ENCODE peak calls at places on chromosomes 1 and 21, in eight cellular contexts. One of them, this sample, is unnamed.

GRCh38 chr1:19220080-19220846 is 10.2 kb upstream of the UBR4 start:
- DNase-seq in tibial artery: no peak
- DNase-seq in Caco-2: no peak
- DNase-seq in neural progenitor cell: no peak
- DNase-seq in astrocyte of the cerebellum: no peak
- DNase-seq in colonic mucosa: no peak
- DNase-seq in esophagus squamous epithelium: no peak
- DNase-seq in tibial nerve: no peak
- DNase-seq in this sample: no peak

GRCh38 chr1:154467768-154468102 is 34.3 kb upstream of the TDRD10 start:
- DNase-seq in tibial nerve: no peak
- DNase-seq in colonic mucosa: no peak
- DNase-seq in esophagus squamous epithelium: no peak
- DNase-seq in tibial artery: no peak
- DNase-seq in astrocyte of the cerebellum: no peak
- DNase-seq in neural progenitor cell: no peak
- DNase-seq in Caco-2: no peak
- DNase-seq in this sample: no peak

GRCh38 chr1:248884632-248885295 is 21.3 kb upstream of the PGBD2 start:
- DNase-seq in tibial artery: no peak
- DNase-seq in neural progenitor cell: no peak
- DNase-seq in tibial nerve: no peak
- DNase-seq in colonic mucosa: no peak
- DNase-seq in Caco-2: no peak
- DNase-seq in esophagus squamous epithelium: no peak
- DNase-seq in astrocyte of the cerebellum: no peak
- DNase-seq in this sample: no peak

GRCh38 chr1:30866594-30866993 is 42.0 kb downstream of the SDC3 start:
- DNase-seq in tibial artery: no peak
- DNase-seq in colonic mucosa: no peak
- DNase-seq in tibial nerve: no peak
- DNase-seq in esophagus squamous epithelium: no peak
- DNase-seq in neural progenitor cell: no peak
- DNase-seq in astrocyte of the cerebellum: no peak
- DNase-seq in Caco-2: no peak
- DNase-seq in this sample: no peak

GRCh38 chr1:7280257-7280656 is 490.8 kb upstream of the VAMP3 start:
- DNase-seq in astrocyte of the cerebellum: no peak
- DNase-seq in neural progenitor cell: no peak
- DNase-seq in Caco-2: no peak
- DNase-seq in esophagus squamous epithelium: no peak
- DNase-seq in tibial artery: no peak
- DNase-seq in colonic mucosa: peak
- DNase-seq in tibial nerve: no peak
- DNase-seq in this sample: no peak

GRCh38 chr1:26993237-26994019 is at the start of gene TRNP1:
- DNase-seq in tibial artery: peak
- DNase-seq in Caco-2: peak
- DNase-seq in neural progenitor cell: peak
- DNase-seq in astrocyte of the cerebellum: no peak
- DNase-seq in colonic mucosa: peak
- DNase-seq in tibial nerve: peak
- DNase-seq in esophagus squamous epithelium: no peak
- DNase-seq in this sample: no peak

GRCh38 chr1:4486408-4487120 is 167.8 kb upstream of the AJAP1 start:
- DNase-seq in tibial artery: no peak
- DNase-seq in tibial nerve: no peak
- DNase-seq in colonic mucosa: no peak
- DNase-seq in neural progenitor cell: no peak
- DNase-seq in astrocyte of the cerebellum: no peak
- DNase-seq in Caco-2: no peak
- DNase-seq in esophagus squamous epithelium: no peak
- DNase-seq in this sample: no peak

GRCh38 chr1:59238535-59238934 is 58.4 kb upstream of the FGGY start:
- DNase-seq in astrocyte of the cerebellum: no peak
- DNase-seq in tibial nerve: no peak
- DNase-seq in tibial artery: no peak
- DNase-seq in neural progenitor cell: no peak
- DNase-seq in esophagus squamous epithelium: no peak
- DNase-seq in colonic mucosa: no peak
- DNase-seq in Caco-2: no peak
- DNase-seq in this sample: no peak

GRCh38 chr1:62180649-62181048 is 14.0 kb upstream of the L1TD1 start:
- DNase-seq in Caco-2: peak
- DNase-seq in tibial nerve: no peak
- DNase-seq in astrocyte of the cerebellum: no peak
- DNase-seq in tibial artery: no peak
- DNase-seq in colonic mucosa: peak
- DNase-seq in esophagus squamous epithelium: no peak
- DNase-seq in neural progenitor cell: no peak
- DNase-seq in this sample: peak

GRCh38 chr21:46191257-46191685 is 7.0 kb upstream of the SPATC1L start:
- DNase-seq in tibial artery: peak
- DNase-seq in Caco-2: no peak
- DNase-seq in esophagus squamous epithelium: no peak
- DNase-seq in colonic mucosa: peak
- DNase-seq in neural progenitor cell: no peak
- DNase-seq in tibial nerve: peak
- DNase-seq in astrocyte of the cerebellum: peak
- DNase-seq in this sample: no peak

GRCh38 chr1:24199291-24199900 is 12.3 kb upstream of the IFNLR1 start:
- DNase-seq in tibial nerve: no peak
- DNase-seq in Caco-2: peak
- DNase-seq in neural progenitor cell: peak
- DNase-seq in colonic mucosa: peak
- DNase-seq in astrocyte of the cerebellum: peak
- DNase-seq in esophagus squamous epithelium: no peak
- DNase-seq in tibial artery: peak
- DNase-seq in this sample: no peak

GRCh38 chr1:84365225-84366221 is 32.8 kb upstream of the DNASE2B start:
- DNase-seq in neural progenitor cell: no peak
- DNase-seq in colonic mucosa: peak
- DNase-seq in esophagus squamous epithelium: no peak
- DNase-seq in tibial artery: no peak
- DNase-seq in astrocyte of the cerebellum: peak
- DNase-seq in Caco-2: peak
- DNase-seq in tibial nerve: no peak
- DNase-seq in this sample: no peak

GRCh38 chr1:36481091-36481490 is 1.6 kb downstream of the CSF3R start:
- DNase-seq in colonic mucosa: no peak
- DNase-seq in tibial artery: no peak
- DNase-seq in tibial nerve: no peak
- DNase-seq in Caco-2: no peak
- DNase-seq in astrocyte of the cerebellum: no peak
- DNase-seq in neural progenitor cell: no peak
- DNase-seq in esophagus squamous epithelium: no peak
- DNase-seq in this sample: no peak

GRCh38 chr1:225539575-225539974 is 111.7 kb upstream of the LBR start:
- DNase-seq in neural progenitor cell: no peak
- DNase-seq in tibial artery: no peak
- DNase-seq in colonic mucosa: no peak
- DNase-seq in Caco-2: no peak
- DNase-seq in astrocyte of the cerebellum: no peak
- DNase-seq in esophagus squamous epithelium: no peak
- DNase-seq in tibial nerve: no peak
- DNase-seq in this sample: no peak
- H3K4me3 ChIP-seq in neural progenitor cell: no peak
- H3K4me3 ChIP-seq in tibial artery: no peak
- H3K4me3 ChIP-seq in colonic mucosa: no peak
- H3K4me3 ChIP-seq in Caco-2: no peak
- H3K4me3 ChIP-seq in astrocyte of the cerebellum: no peak
- H3K4me3 ChIP-seq in esophagus squamous epithelium: no peak
- H3K4me3 ChIP-seq in tibial nerve: no peak
- H3K4me3 ChIP-seq in this sample: no peak

DNA sequence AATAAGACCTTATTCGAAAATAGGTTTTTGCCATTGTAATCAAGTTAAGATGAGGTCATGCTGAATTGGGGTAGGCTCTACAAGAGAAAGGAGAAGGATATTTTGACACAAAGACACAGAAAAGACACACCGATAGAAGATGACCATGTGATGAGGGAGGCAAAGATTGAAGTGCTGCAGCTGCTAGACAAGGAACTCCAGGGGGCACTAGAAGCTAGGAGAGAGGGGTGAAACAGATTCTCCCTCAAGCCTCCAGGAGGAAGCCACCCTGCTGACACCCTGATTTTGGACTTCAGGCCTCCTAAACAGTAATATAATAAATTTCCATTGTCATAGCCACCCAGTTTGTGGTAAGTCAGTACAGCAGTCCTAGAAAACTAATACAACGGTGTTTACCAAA is 506.8 kb upstream of the CAMK1G start:
- DNase-seq in colonic mucosa: no peak
- DNase-seq in tibial artery: no peak
- DNase-seq in astrocyte of the cerebellum: no peak
- DNase-seq in esophagus squamous epithelium: no peak
- DNase-seq in neural progenitor cell: no peak
- DNase-seq in tibial nerve: no peak
- DNase-seq in Caco-2: peak
- DNase-seq in this sample: no peak
- TF ChIP-seq CTCF in colonic mucosa: no peak
- TF ChIP-seq CTCF in tibial artery: no peak
- TF ChIP-seq CTCF in astrocyte of the cerebellum: peak
- TF ChIP-seq CTCF in esophagus squamous epithelium: no peak
- TF ChIP-seq CTCF in neural progenitor cell: peak
- TF ChIP-seq CTCF in tibial nerve: no peak
- TF ChIP-seq CTCF in Caco-2: peak
- TF ChIP-seq CTCF in this sample: peak

DNA sequence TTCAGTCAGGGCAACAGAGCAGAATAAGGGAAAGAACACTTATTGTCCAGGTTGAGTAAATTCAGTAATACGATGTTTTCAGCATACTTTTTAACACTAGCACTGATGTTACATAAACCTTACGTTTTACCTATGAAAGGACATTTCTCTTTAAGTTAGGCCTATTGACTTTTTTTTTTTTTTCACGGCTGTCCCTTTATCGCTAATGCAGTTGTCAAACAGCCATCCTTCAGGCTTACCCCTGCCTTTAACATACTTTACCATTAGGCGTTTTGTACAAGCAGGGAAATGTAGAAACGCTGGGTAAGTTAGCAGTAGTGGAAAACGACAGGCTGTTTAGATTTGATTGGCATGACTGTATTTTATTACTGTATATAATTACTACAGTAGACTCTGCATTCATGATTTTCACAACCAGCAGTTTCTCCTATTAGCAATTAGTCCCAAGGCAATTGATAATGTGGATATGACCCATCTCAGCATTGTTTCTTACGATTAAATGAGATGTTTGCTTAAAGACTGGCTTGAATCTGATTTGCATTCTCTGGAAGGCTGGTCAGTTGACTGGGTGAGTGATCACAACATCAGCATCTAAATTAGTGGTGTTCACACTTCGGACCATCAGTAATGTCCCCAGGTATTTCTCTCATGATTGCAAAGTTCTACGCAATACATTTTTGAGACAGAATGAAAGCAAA is 109.9 kb upstream of the LBR start:
- DNase-seq in esophagus squamous epithelium: no peak
- DNase-seq in astrocyte of the cerebellum: no peak
- DNase-seq in Caco-2: no peak
- DNase-seq in tibial artery: no peak
- DNase-seq in tibial nerve: no peak
- DNase-seq in neural progenitor cell: no peak
- DNase-seq in colonic mucosa: no peak
- DNase-seq in this sample: no peak
- H3K4me3 ChIP-seq in esophagus squamous epithelium: no peak
- H3K4me3 ChIP-seq in astrocyte of the cerebellum: no peak
- H3K4me3 ChIP-seq in Caco-2: no peak
- H3K4me3 ChIP-seq in tibial artery: no peak
- H3K4me3 ChIP-seq in tibial nerve: no peak
- H3K4me3 ChIP-seq in neural progenitor cell: no peak
- H3K4me3 ChIP-seq in colonic mucosa: no peak
- H3K4me3 ChIP-seq in this sample: no peak

GRCh38 chr1:41359211-41360073 is 1.8 kb upstream of the FOXO6 start:
- DNase-seq in esophagus squamous epithelium: no peak
- DNase-seq in tibial nerve: no peak
- DNase-seq in astrocyte of the cerebellum: no peak
- DNase-seq in Caco-2: no peak
- DNase-seq in colonic mucosa: peak
- DNase-seq in tibial artery: no peak
- DNase-seq in neural progenitor cell: peak
- DNase-seq in this sample: no peak

GRCh38 chr1:41362357-41362721 is 1.1 kb downstream of the FOXO6 start:
- DNase-seq in colonic mucosa: no peak
- DNase-seq in tibial artery: no peak
- DNase-seq in Caco-2: no peak
- DNase-seq in neural progenitor cell: no peak
- DNase-seq in tibial nerve: no peak
- DNase-seq in esophagus squamous epithelium: no peak
- DNase-seq in astrocyte of the cerebellum: no peak
- DNase-seq in this sample: no peak

GRCh38 chr1:41361495-41362356 is 492 bp downstream of the FOXO6 start:
- DNase-seq in esophagus squamous epithelium: no peak
- DNase-seq in tibial nerve: no peak
- DNase-seq in colonic mucosa: peak
- DNase-seq in Caco-2: peak
- DNase-seq in neural progenitor cell: peak
- DNase-seq in tibial artery: no peak
- DNase-seq in astrocyte of the cerebellum: no peak
- DNase-seq in this sample: no peak

GRCh38 chr1:41360074-41361027 is 883 bp upstream of the FOXO6 start:
- DNase-seq in colonic mucosa: peak
- DNase-seq in tibial nerve: no peak
- DNase-seq in neural progenitor cell: peak
- DNase-seq in Caco-2: no peak
- DNase-seq in astrocyte of the cerebellum: no peak
- DNase-seq in esophagus squamous epithelium: no peak
- DNase-seq in tibial artery: no peak
- DNase-seq in this sample: no peak

GRCh38 chr1:41361028-41361494 is at the start of gene FOXO6:
- DNase-seq in colonic mucosa: peak
- DNase-seq in astrocyte of the cerebellum: peak
- DNase-seq in esophagus squamous epithelium: peak
- DNase-seq in Caco-2: peak
- DNase-seq in tibial artery: peak
- DNase-seq in tibial nerve: peak
- DNase-seq in neural progenitor cell: peak
- DNase-seq in this sample: peak
- TF ChIP-seq CTCF in colonic mucosa: no peak
- TF ChIP-seq CTCF in astrocyte of the cerebellum: peak
- TF ChIP-seq CTCF in esophagus squamous epithelium: peak
- TF ChIP-seq CTCF in Caco-2: peak
- TF ChIP-seq CTCF in tibial artery: peak
- TF ChIP-seq CTCF in tibial nerve: peak
- TF ChIP-seq CTCF in neural progenitor cell: peak
- TF ChIP-seq CTCF in this sample: peak

This sample was measured in LNCaP clone FGC.